ENCODE peak calls at places on chromosomes 7 and 10, in six cellular contexts. Z is MCF 10A, Y is neural crest cell, B is fibroblast of pulmonary artery, M is BJ, I is Calu3. L is an unnamed sample.

GRCh38 chr10:16470747-16471146 is 33.9 kb downstream of the PTER start:
- DNase-seq in Z (no peak), Y (no peak), B (no peak), M (no peak), I (no peak), L (no peak)

GRCh38 chr7:37901890-37902524 is 14.6 kb downstream of the SFRP4 start:
- DNase-seq in Z (peak), Y (no peak), B (peak), M (no peak), I (no peak), L (no peak)

GRCh38 chr10:127145173-127145572 is 51.2 kb downstream of the INSYN2A start:
- DNase-seq in Z (peak), Y (no peak), B (peak), M (no peak), I (no peak), L (no peak)

GRCh38 chr10:119526606-119527592 is 15.6 kb downstream of the RGS10 start:
- DNase-seq in Z (no peak), Y (no peak), B (no peak), M (no peak), I (no peak), L (no peak)

GRCh38 chr10:86586516-86586915 is 64.9 kb upstream of the WAPL start:
- DNase-seq in Z (no peak), Y (no peak), B (no peak), M (no peak), I (no peak), L (no peak)

GRCh38 chr7:105713488-105714465 is 132.5 kb upstream of the EFCAB10 start:
- DNase-seq in Z (peak), Y (no peak), B (peak), M (no peak), I (no peak), L (no peak)

GRCh38 chr7:16962986-16963385 is 81.2 kb upstream of the AGR3 start:
- DNase-seq in Z (no peak), Y (no peak), B (peak), M (no peak), I (no peak), L (no peak)

GRCh38 chr10:131453772-131454634 is 142.5 kb upstream of the TCERG1L start:
- DNase-seq in Z (no peak), Y (peak), B (peak), M (no peak), I (peak), L (peak)

GRCh38 chr10:132974886-132975881 is 32.8 kb upstream of the CFAP46 start:
- DNase-seq in Z (no peak), Y (no peak), B (peak), M (no peak), I (no peak), L (no peak)

GRCh38 chr7:31122649-31123058 is 70.5 kb downstream of the ADCYAP1R1 start:
- DNase-seq in Z (peak), Y (peak), B (peak), M (peak), I (peak), L (peak)

GRCh38 chr7:82274681-82275080 is 168.9 kb downstream of the CACNA2D1 start:
- DNase-seq in Z (no peak), Y (no peak), B (no peak), M (no peak), I (no peak), L (no peak)

GRCh38 chr7:1912472-1913289 is 242.6 kb downstream of the ELFN1 start:
- DNase-seq in Z (no peak), Y (no peak), B (peak), M (peak), I (no peak), L (no peak)

GRCh38 chr10:127907411-127908105 is 655 bp downstream of the PTPRE start:
- DNase-seq in Z (peak), Y (no peak), B (peak), M (no peak), I (no peak), L (no peak)

GRCh38 chr10:24428410-24428782 is 219.5 kb downstream of the KIAA1217 start:
- DNase-seq in Z (peak), Y (no peak), B (peak), M (no peak), I (peak), L (no peak)

GRCh38 chr7:23136216-23136615 is 30.6 kb downstream of the KLHL7 start:
- DNase-seq in Z (no peak), Y (no peak), B (no peak), M (no peak), I (no peak), L (no peak)

GRCh38 chr10:110206988-110207804 is at the start of gene MXI1:
- DNase-seq in Z (peak), Y (peak), B (peak), M (no peak), I (peak), L (peak)

GRCh38 chr10:33215635-33216034 is 118.8 kb downstream of the NRP1 start:
- DNase-seq in Z (peak), Y (no peak), B (peak), M (peak), I (no peak), L (no peak)

DNA sequence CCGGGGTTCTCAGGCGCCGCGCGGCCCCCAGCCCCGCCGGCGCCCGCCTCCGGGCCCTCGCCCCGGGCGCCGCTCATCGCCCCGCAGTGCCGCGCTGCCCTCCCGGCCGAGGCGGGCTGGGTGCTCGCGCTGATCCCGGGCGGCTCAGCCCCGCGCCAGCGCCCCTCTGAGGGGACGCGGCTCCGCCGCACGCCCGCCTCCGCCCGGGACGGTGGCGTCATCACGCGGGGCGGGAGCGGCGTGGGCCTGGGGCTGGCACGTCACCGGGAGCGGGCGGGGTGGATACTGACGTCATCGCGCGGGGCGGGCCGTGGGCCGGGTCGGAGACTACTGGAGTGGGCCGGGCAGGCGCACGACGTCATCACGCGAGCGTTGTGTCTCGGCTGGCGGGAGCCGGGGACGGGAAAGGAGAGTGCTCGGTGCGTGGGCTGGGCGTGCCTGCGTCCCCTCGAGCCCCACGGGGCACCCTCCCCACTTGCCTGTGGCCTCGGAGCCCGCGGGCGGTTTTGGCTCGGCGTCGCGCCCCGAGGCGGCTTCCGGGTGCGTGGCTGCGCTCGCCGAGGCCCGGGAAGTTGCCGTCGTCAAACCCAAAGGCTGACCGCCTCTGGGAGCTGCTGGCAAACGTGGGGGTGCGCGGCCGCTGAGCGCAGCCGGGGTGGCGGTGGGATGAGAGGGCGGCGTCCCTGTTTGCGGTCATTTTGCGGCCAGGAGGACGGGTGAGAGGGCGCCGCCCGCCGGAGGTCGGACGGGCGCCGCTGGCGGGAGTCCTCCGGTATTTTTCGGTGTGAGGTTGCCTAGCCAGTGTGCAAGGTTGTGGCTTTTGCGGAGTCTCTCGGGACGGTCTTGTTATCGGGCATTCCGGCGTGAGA is at the start of gene ESYT2:
- DNase-seq in Z (peak), Y (peak), B (peak), M (peak), I (peak), L (peak)
- TF ChIP-seq CTCF in Z (no peak), Y (peak), B (no peak), M (peak), I (no peak), L (peak)

DNA sequence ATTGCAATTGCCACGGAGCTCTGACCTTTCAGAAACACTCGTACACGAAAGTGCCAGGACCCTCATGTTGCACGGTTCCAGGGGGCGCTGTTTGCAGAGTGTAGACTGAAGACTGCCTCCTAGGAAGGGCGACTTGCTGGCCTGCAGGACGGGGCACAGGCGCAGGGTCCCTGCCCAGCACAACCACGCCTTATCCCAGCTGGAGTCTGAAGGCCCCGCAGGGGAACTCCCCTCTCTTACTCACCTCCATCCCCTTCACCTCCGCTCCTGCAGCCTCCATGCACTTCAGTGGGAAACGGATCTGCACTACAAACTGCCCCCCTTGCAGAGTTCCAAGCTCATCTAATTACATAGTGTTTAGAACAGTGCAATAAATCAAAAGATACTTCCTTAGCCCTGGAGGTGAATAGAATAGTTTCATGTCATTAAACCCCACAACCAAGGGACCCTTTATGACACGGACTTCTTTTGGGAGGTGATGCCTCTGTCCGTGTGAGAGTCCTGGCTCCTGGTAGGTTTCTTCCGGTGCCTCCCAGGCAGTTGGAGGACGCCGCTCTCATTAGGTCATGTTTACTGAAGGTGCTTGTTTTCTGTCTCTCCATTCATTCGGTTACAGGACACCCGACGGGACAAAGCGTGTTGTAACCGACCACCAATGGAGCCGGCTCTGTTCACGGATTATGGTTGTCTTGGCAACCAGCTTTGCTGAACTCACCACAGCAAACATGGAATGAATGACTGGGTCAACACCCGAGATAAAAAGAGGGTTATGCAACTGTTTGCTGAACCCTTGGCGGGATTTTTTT is 262.2 kb downstream of the BAMBI start:
- DNase-seq in Z (peak), Y (peak), B (peak), M (no peak), I (peak), L (peak)
- TF ChIP-seq CTCF in Z (no peak), Y (peak), B (peak), M (no peak), I (peak), L (peak)

DNA sequence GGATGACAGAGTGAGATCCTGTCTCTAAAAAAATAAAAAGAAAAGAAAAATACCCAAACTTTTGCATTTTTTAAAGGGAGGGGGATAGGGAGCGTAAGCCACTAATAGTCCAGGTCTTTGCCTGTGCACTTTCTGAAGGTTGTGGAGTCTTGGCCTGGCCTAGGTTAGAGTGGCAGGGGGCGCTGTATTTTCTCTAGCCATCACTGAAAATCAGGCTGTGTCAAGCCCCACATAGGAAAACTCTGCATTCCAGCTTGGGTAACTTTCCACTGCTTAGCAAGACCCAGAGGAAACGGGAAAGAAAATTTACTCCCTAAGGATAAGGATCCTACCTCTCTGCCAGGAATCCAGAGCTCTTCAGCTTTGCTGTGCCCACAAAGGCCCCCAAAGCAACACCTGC is 10.5 kb upstream of the PAX4 start:
- DNase-seq in Z (no peak), Y (no peak), B (no peak), M (no peak), I (no peak), L (no peak)
- TF ChIP-seq CTCF in Z (no peak), Y (no peak), B (peak), M (peak), I (no peak), L (no peak)

DNA sequence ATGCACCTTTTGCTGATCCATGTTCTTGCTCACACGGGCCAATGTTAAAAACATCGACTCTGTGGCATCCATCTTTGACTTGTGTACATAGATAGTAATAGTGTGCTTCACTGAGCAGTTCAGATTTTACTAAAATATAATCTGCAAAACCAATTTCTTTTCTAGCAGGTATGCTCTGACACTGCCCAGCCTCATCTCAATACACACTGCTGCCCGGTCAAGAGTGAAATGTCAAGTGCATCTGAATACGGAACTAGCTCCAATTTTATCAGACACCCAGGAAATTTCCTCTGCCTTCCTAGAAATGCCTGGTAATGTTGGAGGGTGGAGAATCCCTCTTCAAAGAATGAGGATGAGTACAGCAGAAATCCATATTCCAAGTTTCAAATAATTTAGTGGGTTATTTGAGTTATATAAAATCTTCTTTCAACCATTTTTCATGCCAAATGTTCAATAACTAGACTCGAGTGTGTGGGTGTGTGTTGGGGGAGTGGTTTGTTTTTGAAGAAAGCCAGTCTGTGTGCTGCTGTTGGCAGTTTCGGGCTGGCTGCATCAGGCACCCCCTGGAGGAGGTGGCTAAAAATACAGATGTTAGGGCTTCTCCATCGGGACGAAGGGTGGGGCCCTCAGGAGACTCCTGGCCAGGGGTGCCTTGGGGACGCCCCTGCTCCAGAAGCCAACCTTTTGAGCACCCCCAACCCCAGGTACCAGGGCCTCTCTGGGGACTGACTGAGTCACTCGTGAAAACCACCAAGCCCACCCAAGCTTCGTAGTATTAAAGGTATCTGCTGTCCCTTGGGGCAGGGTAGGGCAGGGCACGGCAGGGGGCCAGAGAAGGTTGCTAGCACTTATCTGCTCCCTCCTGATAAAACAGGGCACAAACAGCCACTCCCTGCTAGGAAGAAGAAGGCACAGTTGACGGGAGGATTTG is 15.4 kb downstream of the CTBP2 start:
- DNase-seq in Z (peak), Y (no peak), B (peak), M (no peak), I (peak), L (no peak)
- TF ChIP-seq CTCF in Z (peak), Y (peak), B (peak), M (peak), I (peak), L (peak)

GRCh38 chr7:43108255-43109011 is 4.0 kb upstream of the HECW1 start:
- DNase-seq in Z (peak), Y (peak), B (peak), M (no peak), I (peak), L (peak)
- TF ChIP-seq CTCF in Z (peak), Y (peak), B (peak), M (peak), I (peak), L (peak)

L was measured in progenitor cell of endocrine pancreas.